ENCODE peak calls at places on chromosomes 3 and 15, in eight cellular contexts. O is upper lobe of right lung, K is brain microvascular endothelial cell, M is AG04450, R is uterus, W is Panc1, N is fibroblast of lung, C is breast epithelium. E is an unnamed sample.
A peak's percentile ranks its signal among the peaks of the same experiment; 100 is the strongest.

GRCh38 chr3:63353383-63353782 is 75.3 kb downstream of the SYNPR start:
- DNase-seq in O (no peak), K (peak; percentile 69), M (no peak), R (no peak), W (no peak), N (peak; percentile 20), C (no peak), E (no peak)

GRCh38 chr15:92306662-92307061 is 87.0 kb upstream of the ST8SIA2 start:
- DNase-seq in O (no peak), K (peak; percentile 20), M (no peak), R (no peak), W (no peak), N (no peak), C (no peak), E (peak; percentile 15)

GRCh38 chr3:161231861-161232260 is 10.8 kb downstream of the NMD3 start:
- DNase-seq in O (no peak), K (no peak), M (no peak), R (no peak), W (no peak), N (no peak), C (no peak), E (no peak)

GRCh38 chr3:22269827-22270226 is 518.8 kb upstream of the ZNF385D start:
- DNase-seq in O (no peak), K (peak; percentile 63), M (no peak), R (no peak), W (no peak), N (peak; percentile 76), C (no peak), E (no peak)

GRCh38 chr3:71247948-71248315 is 335.6 kb downstream of the FOXP1 start:
- DNase-seq in O (no peak), K (no peak), M (no peak), R (no peak), W (no peak), N (no peak), C (no peak), E (no peak)

GRCh38 chr15:57772223-57772957 is 65.9 kb downstream of the POLR2M start:
- DNase-seq in O (no peak), K (peak; percentile 21), M (no peak), R (no peak), W (no peak), N (peak; percentile 20), C (no peak), E (no peak)

GRCh38 chr15:53833134-53833624 is 73.7 kb upstream of the WDR72 start:
- DNase-seq in O (no peak), K (peak; percentile 51), M (no peak), R (peak; percentile 15), W (no peak), N (peak; percentile 76), C (no peak), E (no peak)

GRCh38 chr3:114214542-114215341 is 22.6 kb downstream of the ZNF80 start:
- DNase-seq in O (no peak), K (no peak), M (no peak), R (no peak), W (no peak), N (no peak), C (no peak), E (peak; percentile 57)

GRCh38 chr3:66542153-66542552 is 41.3 kb upstream of the LRIG1 start:
- DNase-seq in O (no peak), K (no peak), M (no peak), R (no peak), W (no peak), N (no peak), C (no peak), E (no peak)

GRCh38 chr3:146505496-146505895 is 36.1 kb upstream of the PLSCR2 start:
- DNase-seq in O (no peak), K (no peak), M (no peak), R (no peak), W (no peak), N (peak; percentile 74), C (no peak), E (no peak)

GRCh38 chr3:10753964-10754363 is 62.1 kb upstream of the SLC6A11 start:
- DNase-seq in O (no peak), K (peak; percentile 51), M (no peak), R (no peak), W (no peak), N (peak; percentile 24), C (no peak), E (peak; percentile 27)

GRCh38 chr15:67259375-67259774 is 4.8 kb downstream of the IQCH start:
- DNase-seq in O (no peak), K (no peak), M (no peak), R (no peak), W (no peak), N (no peak), C (no peak), E (no peak)

GRCh38 chr3:109154989-109155388 is 18.5 kb downstream of the C3orf85 start:
- DNase-seq in O (no peak), K (no peak), M (no peak), R (no peak), W (no peak), N (peak; percentile 14), C (no peak), E (no peak)

GRCh38 chr15:84926491-84927220 is 42.2 kb downstream of the SLC28A1 start:
- DNase-seq in O (no peak), K (no peak), M (no peak), R (no peak), W (no peak), N (no peak), C (no peak), E (no peak)

GRCh38 chr3:34571714-34572113 is 773.3 kb downstream of the PDCD6IP start:
- DNase-seq in O (no peak), K (no peak), M (no peak), R (no peak), W (no peak), N (no peak), C (no peak), E (no peak)

GRCh38 chr3:9581742-9582141 is 28.1 kb upstream of the LHFPL4 start:
- DNase-seq in O (no peak), K (no peak), M (no peak), R (no peak), W (no peak), N (no peak), C (no peak), E (no peak)

GRCh38 chr3:122356402-122356801 is 26.6 kb downstream of the MIX23 start:
- DNase-seq in O (peak; percentile 64), K (no peak), M (no peak), R (no peak), W (peak; percentile 28), N (peak; percentile 18), C (peak; percentile 63), E (peak; percentile 58)

DNA sequence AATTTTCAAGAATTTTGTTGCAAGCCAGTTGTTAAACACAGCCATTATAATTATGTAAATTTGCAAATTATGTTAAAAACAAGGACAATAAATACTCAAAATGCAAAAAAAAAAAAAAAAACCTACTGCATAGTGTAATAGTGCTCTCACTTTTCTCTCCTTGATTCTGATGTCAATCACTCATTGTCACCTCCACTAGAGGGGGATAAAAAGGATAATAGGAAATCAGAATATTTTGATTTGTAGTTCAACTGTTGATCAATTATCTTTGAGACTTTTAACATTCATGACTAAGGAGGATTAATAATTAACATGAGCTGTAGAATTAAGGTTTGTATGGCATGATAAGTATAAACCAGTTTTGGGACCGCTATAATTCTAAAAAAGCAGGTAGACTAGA is 40.2 kb downstream of the PPARG start:
- DNase-seq in O (no peak), K (no peak), M (no peak), R (no peak), W (no peak), N (no peak), C (no peak), E (no peak)
- TF ChIP-seq CTCF in O (no peak), K (no peak), M (no peak), R (no peak), W (peak; percentile 22), N (no peak), C (no peak), E (no peak)

GRCh38 chr3:152298393-152299242 is 29.9 kb downstream of the MBNL1 start:
- DNase-seq in O (peak; percentile 65), K (peak; percentile 98), M (peak; percentile 95), R (peak; percentile 81), W (peak; percentile 54), N (peak; percentile 100), C (no peak), E (peak; percentile 88)
- H3K4me3 ChIP-seq in O (peak overlapping the region; percentile 29), K (peak overlapping the region; percentile 50), M (peak overlapping the region; percentile 51), R (peak overlapping the region; percentile 33), W (peak overlapping the region; percentile 65), N (peak overlapping the region; percentile 8), C (peak overlapping the region; percentile 45), E (peak overlapping the region; percentile 24)

GRCh38 chr3:129399895-129400357 is 28.5 kb downstream of the EFCAB12 start:
- DNase-seq in O (no peak), K (no peak), M (no peak), R (no peak), W (peak; percentile 53), N (no peak), C (no peak), E (peak; percentile 58)
- TF ChIP-seq CTCF in O (no peak), K (no peak), M (no peak), R (no peak), W (no peak), N (no peak), C (no peak), E (no peak)

DNA sequence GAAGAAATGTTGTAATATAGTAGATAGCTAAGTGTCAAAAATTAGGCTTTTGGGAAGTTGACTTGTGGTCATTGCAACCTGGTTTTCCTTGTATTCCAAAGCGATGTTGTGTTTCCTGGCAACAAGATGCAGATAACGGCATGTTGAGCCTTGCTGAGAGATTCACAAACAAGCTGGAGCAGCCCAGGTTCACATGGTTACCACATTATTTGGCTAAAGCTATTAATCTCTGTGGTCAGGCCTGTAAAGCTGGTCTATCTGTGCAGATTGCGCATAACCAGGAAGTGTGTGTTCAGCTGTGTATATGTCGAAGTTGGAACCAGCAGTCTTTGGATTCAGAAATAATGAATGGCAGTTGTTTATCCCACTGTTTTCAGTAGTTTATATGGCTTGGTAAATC is 6.6 kb downstream of the TIPARP start:
- DNase-seq in O (no peak), K (peak; percentile 95), M (peak; percentile 63), R (peak; percentile 53), W (no peak), N (peak; percentile 86), C (peak; percentile 53), E (peak; percentile 77)
- H3K4me3 ChIP-seq in O (peak overlapping the region; percentile 6), K (no peak overlapping the region), M (no peak overlapping the region), R (no peak overlapping the region), W (no peak overlapping the region), N (no peak overlapping the region), C (no peak overlapping the region), E (peak overlapping the region; percentile 38)

GRCh38 chr15:52183562-52184173 is 7.5 kb downstream of the GNB5 start:
- DNase-seq in O (no peak), K (peak; percentile 40), M (no peak), R (no peak), W (peak; percentile 36), N (peak; percentile 50), C (no peak), E (peak; percentile 51)
- TF ChIP-seq CTCF in O (peak; percentile 64), K (peak; percentile 80), M (peak; percentile 80), R (peak; percentile 42), W (peak; percentile 89), N (peak; percentile 68), C (peak; percentile 35), E (peak; percentile 62)

GRCh38 chr15:69658401-69658945 is 205.9 kb downstream of the RPLP1 start:
- DNase-seq in O (no peak), K (no peak), M (no peak), R (no peak), W (no peak), N (no peak), C (no peak), E (no peak)
- H3K4me3 ChIP-seq in O (no peak overlapping the region), K (no peak overlapping the region), M (no peak overlapping the region), R (no peak overlapping the region), W (no peak overlapping the region), N (no peak overlapping the region), C (no peak overlapping the region), E (no peak overlapping the region)

GRCh38 chr3:12428131-12428530 is 56.1 kb upstream of the TSEN2 start:
- DNase-seq in O (no peak), K (no peak), M (no peak), R (no peak), W (no peak), N (no peak), C (no peak), E (no peak)
- TF ChIP-seq CTCF in O (no peak), K (no peak), M (no peak), R (no peak), W (no peak), N (no peak), C (no peak), E (no peak)

E was measured in GM12865.